ENCODE peak calls at places on chromosomes 2 and 18, in six cellular contexts. K is PC-9, I is cardiac muscle cell, A is IMR-90, X is sigmoid colon, D is heart right ventricle. V is an unnamed sample.

GRCh38 chr2:54287532-54287931 is 31.5 kb upstream of the TSPYL6 start:
- DNase-seq in K (no peak), I (no peak), A (no peak), X (peak), D (peak), V (peak)

GRCh38 chr2:145652051-145652450 is 1132.1 kb upstream of the ZEB2 start:
- DNase-seq in K (no peak), I (no peak), A (peak), X (no peak), D (no peak), V (no peak)

GRCh38 chr2:208042041-208042440 is 16.7 kb upstream of the PLEKHM3 start:
- DNase-seq in K (no peak), I (no peak), A (peak), X (no peak), D (no peak), V (no peak)

GRCh38 chr18:51070545-51070944 is 40.5 kb downstream of the SMAD4 start:
- DNase-seq in K (no peak), I (no peak), A (peak), X (no peak), D (no peak), V (no peak)

GRCh38 chr2:128690431-128690830 is 371.8 kb upstream of the HS6ST1 start:
- DNase-seq in K (no peak), I (no peak), A (no peak), X (no peak), D (no peak), V (no peak)

GRCh38 chr2:62140785-62141740 is 54.9 kb upstream of the B3GNT2 start:
- DNase-seq in K (no peak), I (no peak), A (no peak), X (no peak), D (no peak), V (no peak)

GRCh38 chr2:76083248-76083647 is 372.5 kb upstream of the GCFC2 start:
- DNase-seq in K (no peak), I (no peak), A (no peak), X (no peak), D (no peak), V (no peak)

GRCh38 chr18:31685097-31686082 is 1.0 kb upstream of the B4GALT6 start:
- DNase-seq in K (peak), I (peak), A (peak), X (peak), D (peak), V (peak)

GRCh38 chr18:36493349-36494281 is 196.1 kb downstream of the FHOD3 start:
- DNase-seq in K (no peak), I (peak), A (peak), X (no peak), D (peak), V (no peak)

GRCh38 chr2:146661494-146662096 is 1183.2 kb upstream of the ACVR2A start:
- DNase-seq in K (no peak), I (peak), A (peak), X (no peak), D (no peak), V (no peak)

GRCh38 chr2:109204412-109204811 is 75.4 kb downstream of the SH3RF3 start:
- DNase-seq in K (no peak), I (no peak), A (no peak), X (no peak), D (no peak), V (no peak)

GRCh38 chr2:138724296-138724695 is 55.9 kb downstream of the NXPH2 start:
- DNase-seq in K (no peak), I (no peak), A (no peak), X (no peak), D (no peak), V (no peak)

GRCh38 chr2:151491496-151491895 is 81.8 kb downstream of the RIF1 start:
- DNase-seq in K (no peak), I (no peak), A (peak), X (no peak), D (no peak), V (no peak)

GRCh38 chr2:20745924-20746555 is 76.9 kb downstream of the LDAH start:
- DNase-seq in K (no peak), I (no peak), A (no peak), X (no peak), D (no peak), V (no peak)

GRCh38 chr2:151518802-151519201 is 109.1 kb downstream of the RIF1 start:
- DNase-seq in K (no peak), I (no peak), A (peak), X (no peak), D (no peak), V (no peak)

GRCh38 chr2:183070942-183071844 is 7.4 kb upstream of the DUSP19 start:
- DNase-seq in K (peak), I (peak), A (peak), X (no peak), D (peak), V (peak)

GRCh38 chr18:55422456-55423185 is 165.4 kb downstream of the TCF4 start:
- DNase-seq in K (no peak), I (no peak), A (peak), X (peak), D (peak), V (peak)

GRCh38 chr2:195899226-195899625 is 169.4 kb downstream of the DNAH7 start:
- DNase-seq in K (no peak), I (no peak), A (peak), X (no peak), D (no peak), V (no peak)

GRCh38 chr2:105775809-105776559 is 31.3 kb downstream of the NCK2 start:
- DNase-seq in K (no peak), I (no peak), A (no peak), X (no peak), D (no peak), V (no peak)

GRCh38 chr2:71876542-71877451 is 270.9 kb downstream of the CYP26B1 start:
- DNase-seq in K (no peak), I (no peak), A (no peak), X (no peak), D (no peak), V (no peak)

GRCh38 chr2:226474131-226474530 is 325.5 kb downstream of the IRS1 start:
- DNase-seq in K (no peak), I (no peak), A (no peak), X (no peak), D (no peak), V (no peak)

GRCh38 chr18:72672364-72673151 is 128.4 kb upstream of the CBLN2 start:
- DNase-seq in K (no peak), I (peak), A (peak), X (no peak), D (no peak), V (no peak)

GRCh38 chr2:205734436-205734835 is 52.1 kb downstream of the NRP2 start:
- DNase-seq in K (peak), I (peak), A (peak), X (peak), D (no peak), V (no peak)

GRCh38 chr2:129929321-129930290 is 49.9 kb upstream of the RAB6C start:
- DNase-seq in K (no peak), I (no peak), A (no peak), X (no peak), D (peak), V (no peak)

GRCh38 chr2:114426111-114426510 is 16.3 kb upstream of the DPP10 start:
- DNase-seq in K (no peak), I (no peak), A (no peak), X (no peak), D (no peak), V (no peak)

GRCh38 chr2:178498137-178498536 is 17.9 kb downstream of the PLEKHA3 start:
- DNase-seq in K (no peak), I (no peak), A (no peak), X (no peak), D (no peak), V (no peak)

GRCh38 chr2:31334311-31335026 is 80.1 kb downstream of the XDH start:
- DNase-seq in K (peak), I (no peak), A (peak), X (no peak), D (no peak), V (no peak)

GRCh38 chr2:203690110-203691047 is 16.1 kb upstream of the CD28 start:
- DNase-seq in K (no peak), I (no peak), A (peak), X (no peak), D (no peak), V (no peak)
- H3K4me3 ChIP-seq in K (no peak), I (no peak), A (no peak), X (no peak), D (no peak), V (no peak)

GRCh38 chr18:8562065-8562464 is 47.2 kb upstream of the RAB12 start:
- DNase-seq in K (no peak), I (no peak), A (no peak), X (no peak), D (no peak), V (no peak)

GRCh38 chr18:8559612-8560011 is 49.6 kb upstream of the RAB12 start:
- DNase-seq in K (no peak), I (no peak), A (peak), X (no peak), D (no peak), V (no peak)

GRCh38 chr18:8562914-8563313 is 46.3 kb upstream of the RAB12 start:
- DNase-seq in K (no peak), I (no peak), A (no peak), X (no peak), D (peak), V (peak)

GRCh38 chr18:8556424-8556823 is 52.8 kb upstream of the RAB12 start:
- DNase-seq in K (no peak), I (no peak), A (no peak), X (no peak), D (no peak), V (no peak)

GRCh38 chr18:8561123-8561905 is 47.9 kb upstream of the RAB12 start:
- DNase-seq in K (no peak), I (no peak), A (no peak), X (no peak), D (peak), V (peak)
- H3K27ac ChIP-seq in K (no peak), I (no peak), A (no peak), X (no peak), D (peak), V (peak)

DNA sequence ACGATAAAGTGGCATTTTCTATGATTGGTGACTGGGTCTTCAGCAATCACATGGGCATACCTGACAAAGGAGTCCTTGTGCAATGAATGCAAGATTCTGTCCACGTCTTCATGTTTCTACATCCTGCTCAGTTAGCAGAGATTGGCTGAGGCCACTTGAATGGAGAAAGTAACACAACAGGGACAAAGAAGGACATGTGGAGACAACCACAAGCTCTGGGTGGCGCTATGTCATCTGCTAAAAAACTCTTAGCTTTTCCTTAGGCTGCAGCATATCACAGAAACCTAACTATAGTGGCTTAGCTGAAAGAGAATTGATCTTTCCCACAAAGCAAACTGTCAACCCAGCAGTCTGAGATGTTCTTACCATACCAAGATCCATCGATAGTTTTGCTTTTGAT is 1109.7 kb downstream of the SOCS6 start:
- DNase-seq in K (no peak), I (peak), A (no peak), X (no peak), D (no peak), V (no peak)
- TF ChIP-seq CTCF in K (peak), I (peak), A (no peak), X (no peak), D (no peak), V (no peak)

GRCh38 chr2:222989431-222989830 is 62.6 kb upstream of the KCNE4 start:
- DNase-seq in K (no peak), I (no peak), A (no peak), X (no peak), D (no peak), V (no peak)

GRCh38 chr2:222998459-222998858 is 53.5 kb upstream of the KCNE4 start:
- DNase-seq in K (no peak), I (no peak), A (no peak), X (no peak), D (no peak), V (no peak)

GRCh38 chr2:222993920-222994650 is 57.9 kb upstream of the KCNE4 start:
- DNase-seq in K (no peak), I (peak), A (peak), X (peak), D (peak), V (peak)
- H3K4me3 ChIP-seq in K (no peak), I (no peak), A (no peak), X (peak), D (no peak), V (peak)

GRCh38 chr2:144361742-144362141 is 158.2 kb downstream of the ZEB2 start:
- DNase-seq in K (no peak), I (no peak), A (no peak), X (no peak), D (no peak), V (no peak)
- H3K27ac ChIP-seq in K (no peak), I (no peak), A (no peak), X (no peak), D (no peak), V (no peak)

DNA sequence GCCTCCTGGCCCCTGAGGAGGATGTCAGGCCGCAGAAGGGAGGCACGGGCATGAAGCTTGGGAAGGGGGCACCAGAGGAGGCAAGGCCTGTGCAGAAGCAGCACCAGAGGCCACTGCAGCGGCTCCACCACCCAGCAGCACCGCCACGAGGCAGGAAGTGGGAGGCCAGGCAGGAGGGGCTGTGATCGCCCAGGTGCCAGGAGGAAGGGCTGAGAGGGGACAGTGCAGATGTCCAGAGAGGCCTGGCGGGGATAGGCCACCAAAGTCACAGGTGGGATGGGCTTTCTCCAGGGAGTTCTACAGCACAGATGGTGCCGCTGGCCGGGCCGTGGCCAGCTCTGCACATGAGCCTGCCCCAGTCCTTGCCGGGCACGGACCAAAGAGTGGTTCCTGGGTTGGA is 6.0 kb upstream of the ALPI start:
- DNase-seq in K (no peak), I (no peak), A (no peak), X (no peak), D (no peak), V (no peak)
- TF ChIP-seq CTCF in K (no peak), I (no peak), A (no peak), X (no peak), D (no peak), V (no peak)

DNA sequence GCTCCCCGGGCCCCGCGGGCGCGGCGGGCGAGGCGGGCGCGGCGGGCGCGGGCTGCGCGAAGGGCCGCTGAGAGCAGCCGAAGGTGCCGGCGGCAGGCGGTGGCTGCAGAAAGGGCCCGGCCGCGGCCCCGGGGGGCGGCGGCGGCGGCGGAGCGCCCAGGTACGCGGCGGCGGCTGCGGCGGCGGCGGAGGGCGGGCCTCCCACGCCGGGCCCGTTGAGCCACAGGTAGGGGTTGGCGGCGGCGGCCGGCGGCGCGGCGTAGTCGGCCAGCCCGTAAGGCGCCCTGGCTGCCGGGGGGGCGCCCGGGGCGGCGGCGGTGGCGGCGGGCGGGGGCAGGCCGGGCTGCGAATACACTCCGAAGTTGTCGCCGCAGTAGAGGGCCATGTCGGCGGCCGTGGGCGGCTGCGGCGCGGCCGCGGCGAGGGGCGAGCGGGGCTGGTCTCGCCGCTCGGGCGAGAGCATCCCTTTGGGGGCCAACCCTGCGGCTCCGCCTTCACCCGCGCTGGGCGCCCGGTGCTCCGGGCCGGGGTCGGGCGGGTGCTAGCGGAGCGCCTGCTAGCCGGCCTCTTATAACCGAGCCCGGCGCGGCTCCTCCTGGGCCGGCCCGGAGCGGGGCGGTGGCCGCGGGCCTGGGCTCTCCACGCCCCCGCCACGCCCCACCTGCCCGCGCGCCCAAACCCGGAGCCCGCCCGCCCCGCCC is at the start of gene FOXI3:
- DNase-seq in K (no peak), I (peak), A (no peak), X (peak), D (no peak), V (no peak)
- H3K4me3 ChIP-seq in K (no peak), I (peak), A (no peak), X (peak), D (peak), V (no peak)

DNA sequence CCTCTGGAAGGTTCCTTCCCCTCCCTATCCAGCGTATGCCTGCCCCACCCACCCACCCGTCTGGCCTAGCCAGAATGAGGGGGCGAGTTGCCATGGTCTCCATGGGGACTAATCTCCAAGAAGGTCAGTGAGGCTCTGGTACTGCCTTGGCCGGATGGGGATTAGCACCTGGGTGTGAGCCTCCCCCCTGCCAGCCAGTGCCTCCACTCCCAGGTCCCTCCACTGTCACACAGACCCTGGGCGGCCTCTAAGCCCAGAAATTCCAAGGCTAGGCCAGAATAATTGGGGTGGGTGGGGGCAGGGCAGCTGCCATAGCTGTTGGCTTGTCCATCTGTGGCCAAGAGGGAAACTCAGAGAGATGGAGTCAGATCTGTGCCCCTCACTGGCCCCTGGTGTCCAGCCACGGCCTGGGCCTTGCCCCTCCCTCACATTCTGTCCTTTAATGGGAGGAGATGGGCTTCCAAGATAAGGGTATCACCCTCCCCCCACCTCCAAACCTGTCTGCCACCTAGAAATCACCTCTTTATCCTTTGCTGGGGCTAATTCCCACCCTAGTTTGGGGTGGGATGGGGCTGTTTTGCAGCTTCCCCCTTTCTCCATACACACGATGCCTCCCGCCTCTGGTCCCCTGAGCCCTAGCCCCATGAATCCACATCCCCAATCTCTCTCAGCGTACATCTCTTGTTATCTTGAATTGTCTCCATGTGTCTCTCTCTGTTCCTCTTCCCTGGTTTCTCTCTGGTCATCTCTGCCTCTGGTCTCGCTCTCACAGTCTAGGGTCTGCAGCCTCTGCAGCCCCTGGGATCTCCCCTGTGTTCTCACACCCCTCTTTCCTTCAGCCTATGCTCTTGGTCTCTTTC is 6.0 kb upstream of the CRYBA2 start:
- DNase-seq in K (no peak), I (no peak), A (no peak), X (no peak), D (no peak), V (no peak)
- H3K27ac ChIP-seq in K (no peak), I (no peak), A (no peak), X (no peak), D (no peak), V (no peak)

V was measured in heart left ventricle.